ENCODE peak calls at places on chromosomes 4 and X, in six cellular contexts. O is endothelial cell of umbilical vein, Y is A549, Z is K562, E is HepG2, P is GM12878. N is an unnamed sample.

GRCh38 chr4:103892616-103893015 is 172.8 kb upstream of the TACR3 start:
- DNase-seq in O (no peak), Y (no peak), Z (no peak), E (no peak), P (no peak), N (no peak)

GRCh38 chrX:40169193-40170086 is 71.7 kb upstream of the BCOR start:
- DNase-seq in O (peak; percentile 78), Y (peak; percentile 73), Z (peak; percentile 58), E (peak; percentile 70), P (no peak), N (peak; percentile 84)

GRCh38 chr4:108224628-108225053 is 55.9 kb upstream of the LEF1 start:
- DNase-seq in O (no peak), Y (no peak), Z (peak; percentile 61), E (no peak), P (no peak), N (no peak)

GRCh38 chrX:130120321-130120731 is 10.0 kb upstream of the ELF4 start:
- DNase-seq in O (peak; percentile 45), Y (no peak), Z (no peak), E (no peak), P (no peak), N (peak; percentile 85)

GRCh38 chr4:140309124-140309870 is 64.1 kb upstream of the SCOC start:
- DNase-seq in O (no peak), Y (no peak), Z (no peak), E (no peak), P (no peak), N (no peak)

GRCh38 chrX:150680974-150681373 is 12.2 kb upstream of the MTMR1 start:
- DNase-seq in O (peak; percentile 28), Y (no peak), Z (no peak), E (peak; percentile 7), P (no peak), N (peak; percentile 34)

GRCh38 chr4:54067163-54067562 is 2.8 kb upstream of the CHIC2 start:
- DNase-seq in O (peak; percentile 87), Y (no peak), Z (no peak), E (no peak), P (no peak), N (no peak)

GRCh38 chr4:48931459-48931858 is 24.9 kb upstream of the OCIAD2 start:
- DNase-seq in O (no peak), Y (no peak), Z (no peak), E (no peak), P (no peak), N (no peak)

GRCh38 chr4:25590171-25590570 is 65.5 kb upstream of the SLC34A2 start:
- DNase-seq in O (no peak), Y (no peak), Z (no peak), E (no peak), P (no peak), N (no peak)

GRCh38 chr4:143246977-143247376 is 62.3 kb downstream of the USP38 start:
- DNase-seq in O (no peak), Y (no peak), Z (no peak), E (no peak), P (no peak), N (no peak)

GRCh38 chr4:97366661-97367060 is 776.6 kb downstream of the STPG2 start:
- DNase-seq in O (no peak), Y (no peak), Z (no peak), E (no peak), P (no peak), N (no peak)

GRCh38 chrX:155115174-155115830 is 44.0 kb downstream of the BRCC3 start:
- DNase-seq in O (no peak), Y (no peak), Z (no peak), E (no peak), P (no peak), N (no peak)

GRCh38 chr4:102219143-102219542 is 126.1 kb downstream of the SLC39A8 start:
- DNase-seq in O (no peak), Y (no peak), Z (no peak), E (no peak), P (no peak), N (no peak)

GRCh38 chr4:158315706-158316105 is 105.4 kb downstream of the TMEM144 start:
- DNase-seq in O (peak; percentile 13), Y (no peak), Z (no peak), E (no peak), P (no peak), N (no peak)

GRCh38 chrX:31258163-31258562 is 186.3 kb upstream of the FTHL17 start:
- DNase-seq in O (peak; percentile 68), Y (no peak), Z (no peak), E (no peak), P (no peak), N (no peak)

GRCh38 chr4:81447551-81448266 is 24.0 kb downstream of the RASGEF1B start:
- DNase-seq in O (no peak), Y (no peak), Z (no peak), E (no peak), P (no peak), N (no peak)

GRCh38 chr4:158496030-158496741 is 25.5 kb upstream of the RXFP1 start:
- DNase-seq in O (peak; percentile 57), Y (peak; percentile 1), Z (peak; percentile 26), E (peak; percentile 10), P (no peak), N (peak; percentile 46)

GRCh38 chr4:172986114-172986513 is 182.5 kb upstream of the GALNT7 start:
- DNase-seq in O (no peak), Y (no peak), Z (no peak), E (no peak), P (peak; percentile 13), N (no peak)

GRCh38 chr4:147776600-147777175 is 44.8 kb downstream of the ARHGAP10 start:
- DNase-seq in O (no peak), Y (no peak), Z (no peak), E (no peak), P (no peak), N (no peak)

GRCh38 chrX:10212395-10212794 is 55.6 kb downstream of the CLCN4 start:
- DNase-seq in O (no peak), Y (no peak), Z (no peak), E (no peak), P (no peak), N (no peak)

GRCh38 chr4:7945709-7946380 is 6.2 kb upstream of the AFAP1 start:
- DNase-seq in O (no peak), Y (no peak), Z (no peak), E (no peak), P (no peak), N (no peak)

GRCh38 chrX:56385960-56386359 is 153.8 kb downstream of the KLF8 start:
- DNase-seq in O (no peak), Y (no peak), Z (no peak), E (no peak), P (no peak), N (no peak)

GRCh38 chrX:40908857-40909475 is 173.6 kb upstream of the MED14 start:
- DNase-seq in O (no peak), Y (peak; percentile 30), Z (no peak), E (no peak), P (no peak), N (no peak)

GRCh38 chr4:87209696-87210095 is 10.7 kb downstream of the KLHL8 start:
- DNase-seq in O (no peak), Y (no peak), Z (no peak), E (no peak), P (peak; percentile 26), N (peak; percentile 92)

GRCh38 chr4:21013501-21013900 is 313.2 kb downstream of the PACRGL start:
- DNase-seq in O (peak; percentile 36), Y (no peak), Z (no peak), E (no peak), P (no peak), N (no peak)

GRCh38 chr4:86965019-86965976 is 30.5 kb downstream of the AFF1 start:
- DNase-seq in O (no peak), Y (no peak), Z (no peak), E (no peak), P (no peak), N (no peak)

GRCh38 chr4:7759221-7759620 is 180.4 kb downstream of the AFAP1 start:
- DNase-seq in O (no peak), Y (no peak), Z (no peak), E (no peak), P (no peak), N (peak; percentile 60)

GRCh38 chr4:85644061-85644460 is 169.1 kb downstream of the ARHGAP24 start:
- DNase-seq in O (no peak), Y (no peak), Z (no peak), E (no peak), P (no peak), N (no peak)

DNA sequence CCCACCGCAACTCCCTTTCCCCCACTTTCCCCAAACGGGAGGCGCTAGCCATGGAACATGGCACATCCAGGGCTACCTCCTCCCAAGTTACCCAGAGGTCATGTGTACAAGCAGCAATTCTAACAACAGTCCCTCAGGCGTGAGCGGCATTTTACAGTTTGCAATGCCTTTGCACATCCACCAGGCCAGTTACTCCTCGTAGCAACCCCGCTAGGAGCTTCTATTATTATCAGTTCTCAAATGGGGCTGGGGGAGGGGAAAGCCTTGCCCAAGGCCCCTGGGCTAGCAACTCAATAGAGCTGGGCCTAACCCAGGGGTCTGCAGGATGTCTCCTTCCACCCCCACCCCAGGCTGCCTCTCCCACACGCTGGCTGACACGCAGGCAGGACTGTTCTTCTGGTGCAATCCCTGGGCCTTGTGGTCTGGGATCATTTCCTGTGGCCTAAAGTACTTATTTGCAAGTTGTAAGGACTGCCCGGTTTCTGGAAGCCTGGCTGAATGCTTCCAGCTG is 27.8 kb downstream of the PJA1 start:
- DNase-seq in O (no peak), Y (no peak), Z (no peak), E (no peak), P (no peak), N (peak; percentile 78)
- TF ChIP-seq CTCF in O (no peak), Y (no peak), Z (no peak), E (no peak), P (no peak), N (no peak)

DNA sequence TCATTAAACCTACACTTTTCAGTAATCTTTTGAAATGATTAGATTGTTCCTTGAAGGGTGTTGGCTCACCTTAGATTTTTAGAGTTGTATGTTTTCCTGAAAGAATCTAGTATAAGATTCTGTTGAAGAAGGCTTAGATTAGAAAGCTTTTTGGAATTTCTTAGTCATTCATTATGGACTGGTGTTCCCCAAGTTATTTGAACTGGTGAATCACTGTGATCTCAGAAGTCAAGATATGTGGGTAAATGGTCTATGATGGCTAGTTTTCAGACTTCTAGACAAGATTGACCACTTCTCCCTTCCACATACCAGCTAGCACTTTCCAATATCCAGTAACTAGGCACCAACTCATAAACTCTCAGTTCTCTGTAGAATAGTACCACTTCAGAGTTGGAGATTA is 138.1 kb downstream of the KDM6A start:
- DNase-seq in O (no peak), Y (peak; percentile 25), Z (no peak), E (no peak), P (no peak), N (no peak)
- TF ChIP-seq MYC in O (no peak), Y (no peak), Z (no peak), E (no peak), P (no peak), N (no peak)

DNA sequence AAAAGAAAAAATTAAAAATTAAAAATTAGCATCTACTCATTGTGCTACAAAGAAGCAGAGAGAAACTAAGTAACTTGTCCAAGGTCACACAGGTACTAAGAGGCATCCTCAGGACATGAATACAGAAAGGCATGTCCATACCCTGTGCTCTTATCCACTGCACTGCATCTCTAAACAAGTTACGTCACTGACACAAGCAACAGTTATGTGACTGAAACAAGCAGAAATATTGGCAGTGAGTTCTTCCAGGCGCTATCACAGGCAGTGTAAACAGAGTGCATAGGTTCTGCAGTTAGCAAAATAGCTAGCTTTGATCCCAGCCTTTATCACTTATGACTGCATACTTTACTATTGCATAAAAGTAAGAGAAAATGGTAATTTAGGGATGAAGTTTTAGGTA is 7.9 kb downstream of the VEGFC start:
- DNase-seq in O (no peak), Y (no peak), Z (no peak), E (no peak), P (no peak), N (no peak)
- TF ChIP-seq POLR2A in O (no peak), Y (no peak), Z (no peak), E (no peak), P (no peak), N (no peak)

GRCh38 chrX:153651540-153652079 is 4.6 kb downstream of the DUSP9 start:
- DNase-seq in O (no peak), Y (peak; percentile 44), Z (no peak), E (peak; percentile 65), P (no peak), N (peak; percentile 47)
- TF ChIP-seq CTCF in O (peak; percentile 8), Y (no peak), Z (peak; percentile 42), E (peak; percentile 52), P (peak; percentile 48), N (peak; percentile 41)

N was measured in NB4.